ENCODE peak calls at places on chromosomes 12 and 14, in five cellular contexts. One of them, this sample, is unnamed.

GRCh38 chr14:50000215-50001145 is 107.6 kb downstream of the ARF6 start:
- DNase-seq in NCI-H446 treated with DMSO at 0.1 percent for 48 hours: no peak
- DNase-seq in A172: peak; percentile 85
- DNase-seq in lower lobe of right lung: peak; percentile 72
- DNase-seq in skeletal muscle cell: no peak
- DNase-seq in this sample: no peak

GRCh38 chr14:47917344-47917954 is 242.0 kb upstream of the MDGA2 start:
- DNase-seq in NCI-H446 treated with DMSO at 0.1 percent for 48 hours: peak; percentile 17
- DNase-seq in A172: peak; percentile 28
- DNase-seq in lower lobe of right lung: no peak
- DNase-seq in skeletal muscle cell: no peak
- DNase-seq in this sample: peak; percentile 8

GRCh38 chr12:70366581-70367267 is 634 bp downstream of the KCNMB4 start:
- DNase-seq in NCI-H446 treated with DMSO at 0.1 percent for 48 hours: no peak
- DNase-seq in A172: peak; percentile 18
- DNase-seq in lower lobe of right lung: peak; percentile 55
- DNase-seq in skeletal muscle cell: no peak
- DNase-seq in this sample: peak; percentile 12

GRCh38 chr14:103074699-103075341 is 9.2 kb upstream of the LBHD2 start:
- DNase-seq in NCI-H446 treated with DMSO at 0.1 percent for 48 hours: no peak
- DNase-seq in A172: peak; percentile 32
- DNase-seq in lower lobe of right lung: peak; percentile 96
- DNase-seq in skeletal muscle cell: no peak
- DNase-seq in this sample: no peak

GRCh38 chr14:97747282-97747681 is 950.1 kb downstream of the VRK1 start:
- DNase-seq in NCI-H446 treated with DMSO at 0.1 percent for 48 hours: no peak
- DNase-seq in A172: no peak
- DNase-seq in lower lobe of right lung: no peak
- DNase-seq in skeletal muscle cell: no peak
- DNase-seq in this sample: no peak

GRCh38 chr12:6345319-6346071 is 3.6 kb upstream of the TNFRSF1A start:
- DNase-seq in NCI-H446 treated with DMSO at 0.1 percent for 48 hours: no peak
- DNase-seq in A172: peak; percentile 92
- DNase-seq in lower lobe of right lung: no peak
- DNase-seq in skeletal muscle cell: peak; percentile 89
- DNase-seq in this sample: no peak

GRCh38 chr12:76690916-76691700 is 72.8 kb upstream of the ZDHHC17 start:
- DNase-seq in NCI-H446 treated with DMSO at 0.1 percent for 48 hours: no peak
- DNase-seq in A172: no peak
- DNase-seq in lower lobe of right lung: no peak
- DNase-seq in skeletal muscle cell: no peak
- DNase-seq in this sample: no peak

GRCh38 chr14:97459180-97459579 is 662.0 kb downstream of the VRK1 start:
- DNase-seq in NCI-H446 treated with DMSO at 0.1 percent for 48 hours: no peak
- DNase-seq in A172: no peak
- DNase-seq in lower lobe of right lung: no peak
- DNase-seq in skeletal muscle cell: no peak
- DNase-seq in this sample: no peak

GRCh38 chr14:105765893-105766614 is 239.7 kb downstream of the TMEM121 start:
- DNase-seq in NCI-H446 treated with DMSO at 0.1 percent for 48 hours: no peak
- DNase-seq in A172: no peak
- DNase-seq in lower lobe of right lung: no peak
- DNase-seq in skeletal muscle cell: no peak
- DNase-seq in this sample: no peak

GRCh38 chr14:99982449-99983250 is 82.6 kb upstream of the EVL start:
- DNase-seq in NCI-H446 treated with DMSO at 0.1 percent for 48 hours: peak; percentile 65
- DNase-seq in A172: peak; percentile 37
- DNase-seq in lower lobe of right lung: no peak
- DNase-seq in skeletal muscle cell: peak; percentile 25
- DNase-seq in this sample: peak; percentile 94

GRCh38 chr14:31090872-31091764 is 64.9 kb upstream of the STRN3 start:
- DNase-seq in NCI-H446 treated with DMSO at 0.1 percent for 48 hours: no peak
- DNase-seq in A172: peak; percentile 41
- DNase-seq in lower lobe of right lung: no peak
- DNase-seq in skeletal muscle cell: peak; percentile 90
- DNase-seq in this sample: peak; percentile 18

This sample was measured in NCI-H1694 treated with DMSO at 0.1 percent for 48 hours.